ENCODE peak calls at places on chromosomes 3 and 15, in six cellular contexts. One of them, this sample, is unnamed.

GRCh38 chr3:12601072-12601471 is 44.2 kb downstream of the MKRN2 start:
- DNase-seq in HepG2: peak; percentile 12
- DNase-seq in K562: no peak
- DNase-seq in GM12878: no peak
- DNase-seq in WTC11: no peak
- DNase-seq in H1: no peak
- DNase-seq in this sample: no peak

GRCh38 chr3:104069114-104069513 is 1297.6 kb upstream of the ALCAM start:
- DNase-seq in WTC11: no peak
- DNase-seq in HepG2: no peak
- DNase-seq in K562: no peak
- DNase-seq in GM12878: no peak
- DNase-seq in H1: no peak
- DNase-seq in this sample: no peak

GRCh38 chr15:69504352-69505040 is 51.9 kb downstream of the RPLP1 start:
- DNase-seq in K562: no peak
- DNase-seq in GM12878: no peak
- DNase-seq in HepG2: no peak
- DNase-seq in WTC11: no peak
- DNase-seq in H1: no peak
- DNase-seq in this sample: no peak

GRCh38 chr3:122795674-122795969 is 753 bp downstream of the SLC49A4 start:
- DNase-seq in H1: no peak
- DNase-seq in GM12878: no peak
- DNase-seq in WTC11: no peak
- DNase-seq in HepG2: peak; percentile 29
- DNase-seq in K562: no peak
- DNase-seq in this sample: no peak

GRCh38 chr3:88005066-88005465 is 53.7 kb downstream of the CGGBP1 start:
- DNase-seq in GM12878: no peak
- DNase-seq in HepG2: no peak
- DNase-seq in H1: no peak
- DNase-seq in WTC11: no peak
- DNase-seq in K562: peak; percentile 16
- DNase-seq in this sample: peak; percentile 56

GRCh38 chr15:45921376-45921775 is 286.5 kb downstream of the SQOR start:
- DNase-seq in H1: no peak
- DNase-seq in WTC11: no peak
- DNase-seq in K562: no peak
- DNase-seq in HepG2: peak; percentile 10
- DNase-seq in GM12878: no peak
- DNase-seq in this sample: peak; percentile 14

GRCh38 chr3:27281671-27282150 is 87.5 kb downstream of the NEK10 start:
- DNase-seq in WTC11: no peak
- DNase-seq in GM12878: no peak
- DNase-seq in H1: no peak
- DNase-seq in K562: no peak
- DNase-seq in HepG2: peak; percentile 92
- DNase-seq in this sample: no peak

GRCh38 chr15:65920825-65921309 is 51.6 kb downstream of the RAB11A start:
- DNase-seq in HepG2: no peak
- DNase-seq in H1: no peak
- DNase-seq in GM12878: peak; percentile 89
- DNase-seq in K562: no peak
- DNase-seq in WTC11: no peak
- DNase-seq in this sample: no peak

GRCh38 chr3:160185711-160186110 is 39.5 kb upstream of the C3orf80 start:
- DNase-seq in WTC11: no peak
- DNase-seq in GM12878: no peak
- DNase-seq in H1: no peak
- DNase-seq in K562: no peak
- DNase-seq in HepG2: no peak
- DNase-seq in this sample: no peak

GRCh38 chr15:42577514-42578031 is 2.2 kb downstream of the STARD9 start:
- DNase-seq in GM12878: no peak
- DNase-seq in H1: no peak
- DNase-seq in K562: no peak
- DNase-seq in HepG2: no peak
- DNase-seq in WTC11: no peak
- DNase-seq in this sample: no peak

GRCh38 chr15:58951388-58952060 is 18.0 kb upstream of the SLTM start:
- DNase-seq in GM12878: no peak
- DNase-seq in H1: no peak
- DNase-seq in WTC11: no peak
- DNase-seq in HepG2: no peak
- DNase-seq in K562: no peak
- DNase-seq in this sample: no peak

GRCh38 chr3:196563721-196564225 is 4.6 kb downstream of the WDR53 start:
- DNase-seq in K562: peak; percentile 57
- DNase-seq in HepG2: no peak
- DNase-seq in WTC11: no peak
- DNase-seq in GM12878: no peak
- DNase-seq in H1: no peak
- DNase-seq in this sample: no peak

GRCh38 chr3:194689493-194689901 is 3.8 kb downstream of the FAM43A start:
- DNase-seq in HepG2: no peak
- DNase-seq in WTC11: no peak
- DNase-seq in K562: no peak
- DNase-seq in GM12878: no peak
- DNase-seq in H1: no peak
- DNase-seq in this sample: no peak

GRCh38 chr15:31277335-31278055 is 49.1 kb upstream of the KLF13 start:
- DNase-seq in H1: no peak
- DNase-seq in HepG2: no peak
- DNase-seq in WTC11: peak; percentile 1
- DNase-seq in GM12878: no peak
- DNase-seq in K562: no peak
- DNase-seq in this sample: no peak

GRCh38 chr3:94285874-94286273 is 223.0 kb downstream of the NSUN3 start:
- DNase-seq in H1: no peak
- DNase-seq in K562: no peak
- DNase-seq in HepG2: no peak
- DNase-seq in WTC11: no peak
- DNase-seq in GM12878: no peak
- DNase-seq in this sample: peak; percentile 17

GRCh38 chr15:77040673-77041072 is 30.2 kb downstream of the TSPAN3 start:
- DNase-seq in HepG2: no peak
- DNase-seq in H1: no peak
- DNase-seq in WTC11: no peak
- DNase-seq in K562: no peak
- DNase-seq in GM12878: no peak
- DNase-seq in this sample: no peak

GRCh38 chr3:56421205-56421604 is 47.1 kb downstream of the ERC2 start:
- DNase-seq in GM12878: no peak
- DNase-seq in HepG2: no peak
- DNase-seq in K562: no peak
- DNase-seq in WTC11: no peak
- DNase-seq in H1: no peak
- DNase-seq in this sample: no peak

GRCh38 chr15:38520035-38520434 is 44.6 kb downstream of the RASGRP1 start:
- DNase-seq in WTC11: no peak
- DNase-seq in GM12878: no peak
- DNase-seq in K562: no peak
- DNase-seq in H1: no peak
- DNase-seq in HepG2: no peak
- DNase-seq in this sample: no peak

GRCh38 chr3:72298201-72299155 is 513.5 kb upstream of the PROK2 start:
- DNase-seq in K562: no peak
- DNase-seq in GM12878: no peak
- DNase-seq in HepG2: no peak
- DNase-seq in WTC11: no peak
- DNase-seq in H1: no peak
- DNase-seq in this sample: no peak

GRCh38 chr3:72295974-72296450 is 511.1 kb upstream of the PROK2 start:
- DNase-seq in HepG2: no peak
- DNase-seq in H1: no peak
- DNase-seq in GM12878: no peak
- DNase-seq in WTC11: no peak
- DNase-seq in K562: no peak
- DNase-seq in this sample: no peak

GRCh38 chr3:72297481-72297880 is 512.5 kb upstream of the PROK2 start:
- DNase-seq in K562: no peak
- DNase-seq in H1: no peak
- DNase-seq in HepG2: no peak
- DNase-seq in GM12878: no peak
- DNase-seq in WTC11: no peak
- DNase-seq in this sample: no peak

GRCh38 chr3:72296477-72297111 is 511.6 kb upstream of the PROK2 start:
- DNase-seq in H1: no peak
- DNase-seq in K562: no peak
- DNase-seq in GM12878: no peak
- DNase-seq in WTC11: no peak
- DNase-seq in HepG2: no peak
- DNase-seq in this sample: no peak

DNA sequence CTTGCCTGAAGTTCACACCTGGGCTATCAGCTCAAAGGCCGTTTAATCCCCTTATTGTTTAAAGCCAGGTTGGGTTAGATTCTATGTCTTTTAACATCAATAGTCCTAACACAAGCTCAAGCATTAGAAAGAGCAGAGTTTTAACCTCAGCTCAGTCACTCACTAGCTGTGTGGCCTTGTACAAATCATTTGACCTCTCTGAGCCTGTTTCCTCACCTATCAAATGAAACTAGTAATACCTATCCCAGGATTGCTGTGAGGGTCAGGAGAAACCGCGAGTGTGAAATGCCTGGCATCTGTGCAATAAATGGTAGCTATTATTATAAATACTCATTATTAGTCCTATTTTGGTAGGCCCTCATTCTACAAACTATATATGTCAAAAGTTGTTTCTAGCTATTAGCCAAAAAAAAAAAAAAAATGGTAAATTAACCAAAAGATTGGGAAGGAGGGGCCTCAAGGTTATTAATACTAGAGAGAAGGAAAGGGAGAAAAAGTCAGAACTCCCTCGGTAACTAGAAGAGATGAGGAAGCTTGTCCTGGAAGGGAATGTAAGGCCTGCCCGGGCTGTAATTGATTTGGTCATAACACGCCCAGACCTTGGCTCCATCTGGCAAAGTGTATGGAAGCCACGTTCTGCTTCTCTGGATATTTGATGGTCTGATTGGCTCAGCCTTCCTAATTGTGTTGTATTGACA is 510.5 kb upstream of the PROK2 start:
- DNase-seq in H1: no peak
- DNase-seq in WTC11: no peak
- DNase-seq in K562: no peak
- DNase-seq in GM12878: no peak
- DNase-seq in HepG2: no peak
- DNase-seq in this sample: no peak
- TF ChIP-seq CREB1 in H1: no peak
- TF ChIP-seq CREB1 in WTC11: no peak
- TF ChIP-seq CREB1 in K562: no peak
- TF ChIP-seq CREB1 in GM12878: no peak
- TF ChIP-seq CREB1 in HepG2: no peak
- TF ChIP-seq CREB1 in this sample: no peak

DNA sequence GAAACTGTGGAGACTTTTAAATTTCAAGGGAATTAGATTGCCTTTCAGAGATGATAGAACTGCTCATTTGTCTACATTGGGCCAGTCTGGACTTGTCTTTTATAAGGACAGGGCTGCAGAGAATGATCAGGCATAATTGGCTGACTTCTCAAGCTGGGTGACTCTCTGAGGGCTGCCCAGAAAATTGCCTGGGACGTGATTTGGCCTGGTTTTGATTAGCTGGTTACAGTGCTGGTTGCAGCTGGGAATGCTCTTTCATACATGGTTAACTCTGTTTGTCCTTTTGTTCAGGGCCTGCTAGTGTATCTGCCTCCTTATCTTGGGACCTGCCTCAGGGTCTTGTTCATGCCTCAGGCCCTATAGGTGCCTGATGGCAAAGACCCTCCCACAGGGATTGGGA is 245.6 kb downstream of the CLSTN2 start:
- DNase-seq in WTC11: no peak
- DNase-seq in GM12878: no peak
- DNase-seq in H1: no peak
- DNase-seq in HepG2: no peak
- DNase-seq in K562: no peak
- DNase-seq in this sample: no peak
- TF ChIP-seq CREB1 in WTC11: no peak
- TF ChIP-seq CREB1 in GM12878: no peak
- TF ChIP-seq CREB1 in H1: no peak
- TF ChIP-seq CREB1 in HepG2: no peak
- TF ChIP-seq CREB1 in K562: no peak
- TF ChIP-seq CREB1 in this sample: no peak

GRCh38 chr3:23691343-23691895 is 114.3 kb upstream of the UBE2E1 start:
- DNase-seq in WTC11: no peak
- DNase-seq in GM12878: no peak
- DNase-seq in K562: no peak
- DNase-seq in H1: no peak
- DNase-seq in HepG2: no peak
- DNase-seq in this sample: no peak

GRCh38 chr3:23686535-23686934 is 119.2 kb upstream of the UBE2E1 start:
- DNase-seq in HepG2: no peak
- DNase-seq in GM12878: no peak
- DNase-seq in WTC11: no peak
- DNase-seq in K562: no peak
- DNase-seq in H1: no peak
- DNase-seq in this sample: no peak

GRCh38 chr3:23682646-23683045 is 123.1 kb upstream of the UBE2E1 start:
- DNase-seq in H1: no peak
- DNase-seq in GM12878: no peak
- DNase-seq in WTC11: no peak
- DNase-seq in HepG2: no peak
- DNase-seq in K562: no peak
- DNase-seq in this sample: no peak

DNA sequence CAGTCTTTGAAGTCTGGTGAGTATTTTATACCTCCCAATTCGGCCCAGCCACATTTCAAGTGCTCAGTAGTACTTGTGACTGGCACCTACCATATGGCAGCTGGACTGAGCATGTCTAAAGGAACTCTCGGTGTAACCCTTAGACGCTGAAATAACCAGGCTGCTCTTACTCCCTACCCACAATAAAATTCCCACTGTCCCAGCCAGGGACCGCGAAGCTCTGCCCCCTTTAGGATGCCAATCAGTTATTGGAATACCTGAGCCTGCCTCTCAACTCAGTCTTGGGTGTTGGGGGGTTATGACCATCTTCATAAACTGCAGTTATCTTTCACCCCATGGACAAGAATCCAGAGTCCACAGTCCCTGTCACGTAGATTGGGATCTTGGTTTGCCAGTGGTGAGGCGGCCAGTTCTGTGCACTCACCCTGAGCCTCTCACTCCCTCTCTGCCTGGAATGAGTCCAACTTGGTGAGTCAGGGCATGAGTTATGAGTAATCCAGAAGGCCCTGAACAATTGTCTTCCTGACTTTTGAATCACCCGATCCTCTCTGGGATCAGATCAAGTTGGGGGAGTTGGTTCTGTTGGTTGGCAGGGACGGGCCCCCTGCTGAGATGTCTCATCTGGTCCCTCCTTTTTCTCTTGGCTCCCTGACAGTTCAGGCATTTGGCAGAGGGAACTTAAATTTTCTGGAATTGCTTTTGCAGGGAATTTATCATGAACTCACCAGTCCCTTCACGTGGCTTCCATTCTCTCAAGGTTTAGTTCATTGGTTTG is 120.1 kb upstream of the UBE2E1 start:
- DNase-seq in WTC11: no peak
- DNase-seq in HepG2: peak; percentile 72
- DNase-seq in K562: peak; percentile 71
- DNase-seq in H1: no peak
- DNase-seq in GM12878: no peak
- DNase-seq in this sample: peak; percentile 17
- TF ChIP-seq CREB1 in WTC11: no peak
- TF ChIP-seq CREB1 in HepG2: no peak
- TF ChIP-seq CREB1 in K562: no peak
- TF ChIP-seq CREB1 in H1: no peak
- TF ChIP-seq CREB1 in GM12878: no peak
- TF ChIP-seq CREB1 in this sample: no peak

GRCh38 chr3:111761309-111761795 is 97.7 kb upstream of the PHLDB2 start:
- DNase-seq in K562: no peak
- DNase-seq in GM12878: no peak
- DNase-seq in WTC11: no peak
- DNase-seq in H1: no peak
- DNase-seq in HepG2: no peak
- DNase-seq in this sample: no peak
- TF ChIP-seq CREB1 in K562: no peak
- TF ChIP-seq CREB1 in GM12878: no peak
- TF ChIP-seq CREB1 in WTC11: no peak
- TF ChIP-seq CREB1 in H1: no peak
- TF ChIP-seq CREB1 in HepG2: no peak
- TF ChIP-seq CREB1 in this sample: no peak